ENCODE peak calls at places on chromosomes 2 and 18, in six cellular contexts. P, W, I, L, T and C are unnamed samples.

GRCh38 chr18:77376733-77377094 is 127.1 kb downstream of the GALR1 start:
- DNase-seq in P (no peak), W (no peak), I (no peak), L (no peak), T (no peak), C (no peak)

GRCh38 chr18:44799422-44800421 is 119.0 kb downstream of the SETBP1 start:
- DNase-seq in P (no peak), W (no peak), I (no peak), L (no peak), T (no peak), C (no peak)

GRCh38 chr2:213021971-213022899 is 129.2 kb downstream of the IKZF2 start:
- DNase-seq in P (no peak), W (no peak), I (no peak), L (no peak), T (no peak), C (peak)

GRCh38 chr2:219082332-219082958 is 21.7 kb upstream of the IHH start:
- DNase-seq in P (no peak), W (no peak), I (no peak), L (no peak), T (no peak), C (no peak)

GRCh38 chr2:234500394-234501006 is 3.6 kb upstream of the ARL4C start:
- DNase-seq in P (no peak), W (no peak), I (peak), L (no peak), T (peak), C (no peak)

GRCh38 chr18:79208882-79209281 is 139.7 kb downstream of the ATP9B start:
- DNase-seq in P (no peak), W (no peak), I (no peak), L (no peak), T (no peak), C (no peak)

GRCh38 chr2:130824492-130825061 is 12.1 kb upstream of the ARHGEF4 start:
- DNase-seq in P (peak), W (peak), I (no peak), L (peak), T (no peak), C (peak)

GRCh38 chr2:132581917-132582316 is 88.1 kb downstream of the LYPD1 start:
- DNase-seq in P (peak), W (no peak), I (no peak), L (no peak), T (no peak), C (no peak)

GRCh38 chr2:202109737-202110184 is 36.7 kb downstream of the KIAA2012 start:
- DNase-seq in P (no peak), W (no peak), I (no peak), L (no peak), T (peak), C (no peak)